ENCODE peak calls at places on chromosomes 2 and 18, in eight cellular contexts. D is BJ, S is left ventricle myocardium inferior, Q is sigmoid colon, T is lung, N is prostate gland, E is ascending aorta, Z is MM.1S. G is an unnamed sample.

GRCh38 chr2:14632133-14632936 is at the start of gene LRATD1:
- DNase-seq in D (no peak), S (peak), Q (peak), T (peak), N (peak), E (peak), Z (no peak), G (no peak)

GRCh38 chr2:18603867-18604572 is 14.7 kb upstream of the NT5C1B start:
- DNase-seq in D (no peak), S (no peak), Q (no peak), T (no peak), N (no peak), E (no peak), Z (no peak), G (no peak)

GRCh38 chr2:160893581-160893980 is 266.6 kb upstream of the TANK start:
- DNase-seq in D (no peak), S (peak), Q (no peak), T (no peak), N (no peak), E (no peak), Z (no peak), G (no peak)

GRCh38 chr2:16952805-16953204 is 287.2 kb upstream of the CYRIA start:
- DNase-seq in D (no peak), S (no peak), Q (no peak), T (no peak), N (no peak), E (no peak), Z (peak), G (no peak)

GRCh38 chr2:53275743-53276142 is 491.9 kb upstream of the CHAC2 start:
- DNase-seq in D (no peak), S (no peak), Q (no peak), T (no peak), N (no peak), E (no peak), Z (no peak), G (no peak)

GRCh38 chr18:57447154-57447621 is 12.0 kb downstream of the ONECUT2 start:
- DNase-seq in D (no peak), S (no peak), Q (no peak), T (no peak), N (no peak), E (no peak), Z (peak), G (no peak)

GRCh38 chr2:99775585-99775984 is 285.8 kb upstream of the REV1 start:
- DNase-seq in D (peak), S (no peak), Q (no peak), T (no peak), N (no peak), E (no peak), Z (no peak), G (no peak)

GRCh38 chr18:5975111-5975622 is 79.8 kb upstream of the TMEM200C start:
- DNase-seq in D (peak), S (no peak), Q (no peak), T (no peak), N (no peak), E (no peak), Z (peak), G (peak)

GRCh38 chr2:151878655-151879563 is 50.7 kb upstream of the ARL5A start:
- DNase-seq in D (no peak), S (no peak), Q (no peak), T (no peak), N (no peak), E (peak), Z (peak), G (no peak)

GRCh38 chr2:36380624-36381481 is 25.3 kb downstream of the CRIM1 start:
- DNase-seq in D (no peak), S (peak), Q (no peak), T (no peak), N (no peak), E (peak), Z (no peak), G (no peak)

DNA sequence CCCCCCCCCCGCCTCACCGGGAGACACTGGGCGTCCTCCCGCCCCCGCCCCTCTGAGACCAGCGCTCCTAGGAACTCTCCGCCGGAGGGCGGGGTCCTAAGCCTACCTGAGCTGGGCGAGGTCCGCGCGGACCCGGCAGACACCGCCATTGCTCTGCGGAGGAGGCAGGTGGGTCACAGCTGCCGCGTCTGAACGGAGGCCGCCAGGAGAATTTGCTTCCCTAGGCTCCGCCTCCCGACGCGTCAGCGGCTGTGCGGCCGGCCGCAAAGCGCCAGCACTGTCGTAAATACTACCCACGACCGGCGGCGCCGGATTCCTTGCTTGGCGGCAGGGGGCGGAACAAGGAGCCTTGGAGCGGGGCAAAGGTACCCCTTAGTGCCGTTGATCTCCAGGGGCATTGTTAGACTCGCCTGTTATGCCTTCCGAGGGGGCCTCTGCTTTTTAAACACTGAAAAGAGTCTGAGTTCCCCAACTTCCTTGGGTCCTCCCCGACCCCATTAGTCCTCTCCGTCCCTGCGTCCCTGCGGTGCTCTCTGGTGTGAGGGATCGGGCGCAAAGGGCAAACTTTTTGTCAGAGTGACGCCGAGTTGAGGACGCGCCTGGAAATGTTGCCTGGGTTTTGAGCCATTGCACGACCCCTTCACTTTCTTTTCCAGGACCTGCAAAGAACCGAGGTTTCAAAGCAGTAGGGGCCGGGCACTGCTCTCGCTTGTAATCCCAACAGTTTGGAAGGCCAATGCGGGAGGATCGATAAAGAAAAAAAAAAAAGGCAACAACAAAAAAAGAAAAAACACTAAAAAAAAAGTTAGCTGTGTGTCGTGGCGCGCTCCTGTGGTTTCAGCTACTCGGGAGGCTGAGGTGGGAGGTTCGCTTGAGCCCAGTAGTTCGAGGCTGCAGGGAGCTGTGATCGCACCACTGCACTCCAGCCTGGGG is at the start of gene GGCX:
- DNase-seq in D (peak), S (peak), Q (peak), T (peak), N (peak), E (peak), Z (peak), G (peak)
- TF ChIP-seq CTCF in D (no peak), S (no peak), Q (peak), T (peak), N (peak), E (peak), Z (no peak), G (no peak)

GRCh38 chr2:19989681-19990415 is at the start of gene WDR35:
- DNase-seq in D (no peak), S (peak), Q (peak), T (peak), N (peak), E (peak), Z (peak), G (peak)

GRCh38 chr2:19990416-19990728 is 467 bp upstream of the WDR35 start:
- DNase-seq in D (no peak), S (no peak), Q (no peak), T (no peak), N (no peak), E (no peak), Z (no peak), G (no peak)

GRCh38 chr2:19988600-19988999 is 1.3 kb downstream of the WDR35 start:
- DNase-seq in D (no peak), S (no peak), Q (no peak), T (no peak), N (no peak), E (no peak), Z (no peak), G (no peak)

GRCh38 chr2:19989342-19989680 is 594 bp downstream of the WDR35 start:
- DNase-seq in D (no peak), S (no peak), Q (no peak), T (no peak), N (no peak), E (no peak), Z (no peak), G (no peak)

GRCh38 chr2:19987936-19988335 is 2.0 kb downstream of the WDR35 start:
- DNase-seq in D (no peak), S (no peak), Q (no peak), T (no peak), N (no peak), E (no peak), Z (peak), G (peak)
- H3K4me3 ChIP-seq in D (no peak), S (no peak), Q (no peak), T (no peak), N (no peak), E (no peak), Z (no peak), G (no peak)

GRCh38 chr2:104849618-104850097 is 4.3 kb upstream of the POU3F3 start:
- DNase-seq in D (no peak), S (no peak), Q (no peak), T (peak), N (peak), E (no peak), Z (peak), G (peak)
- TF ChIP-seq CTCF in D (peak), S (peak), Q (peak), T (peak), N (peak), E (peak), Z (peak), G (peak)

DNA sequence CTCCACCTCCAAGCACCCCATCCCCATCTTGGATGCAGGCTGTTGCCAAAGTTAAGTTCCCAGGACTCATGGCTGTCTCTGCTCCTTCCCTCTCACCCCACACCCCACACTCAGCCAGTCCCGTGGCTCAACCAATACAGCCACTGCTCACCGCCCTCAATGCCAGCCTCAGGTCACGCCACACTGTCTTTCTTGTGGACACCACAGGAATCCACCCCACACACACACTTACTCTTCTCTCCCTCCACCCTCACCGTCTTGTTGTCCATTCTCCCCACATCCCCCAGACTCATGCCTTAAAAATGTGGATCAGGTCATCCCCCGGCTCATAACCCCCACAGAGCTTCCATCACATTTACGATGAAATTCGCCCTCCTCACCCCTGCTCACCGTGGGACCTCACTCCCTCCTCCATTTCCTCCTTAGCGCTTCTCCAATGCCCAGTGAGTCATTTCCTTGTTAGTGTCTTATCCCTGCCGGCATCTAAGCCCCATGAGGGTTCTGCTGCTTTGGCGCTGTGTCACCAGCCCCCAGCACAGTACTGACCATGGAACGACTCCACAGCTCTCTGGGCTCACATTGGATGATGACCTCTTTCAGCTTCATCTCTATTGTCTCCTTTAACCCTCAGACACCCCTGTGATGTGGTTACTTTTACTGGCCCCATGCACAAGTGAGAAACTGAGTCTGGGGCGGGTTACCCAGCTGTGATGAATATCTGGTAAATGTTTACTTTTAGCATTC is 13.8 kb downstream of the MLPH start:
- DNase-seq in D (peak), S (no peak), Q (no peak), T (no peak), N (no peak), E (no peak), Z (no peak), G (no peak)
- H3K4me3 ChIP-seq in D (no peak), S (no peak), Q (no peak), T (no peak), N (no peak), E (no peak), Z (no peak), G (no peak)

GRCh38 chr2:96264656-96265348 is 995 bp downstream of the TMEM127 start:
- DNase-seq in D (no peak), S (no peak), Q (peak), T (peak), N (no peak), E (no peak), Z (peak), G (peak)
- TF ChIP-seq CTCF in D (peak), S (peak), Q (no peak), T (no peak), N (no peak), E (peak), Z (peak), G (peak)

GRCh38 chr2:237412646-237413292 is 1.2 kb downstream of the COL6A3 start:
- DNase-seq in D (no peak), S (no peak), Q (peak), T (no peak), N (no peak), E (no peak), Z (no peak), G (no peak)

GRCh38 chr2:237410949-237411635 is 2.9 kb downstream of the COL6A3 start:
- DNase-seq in D (no peak), S (no peak), Q (peak), T (no peak), N (no peak), E (no peak), Z (no peak), G (no peak)

GRCh38 chr2:237414056-237414661 is at the start of gene COL6A3:
- DNase-seq in D (peak), S (peak), Q (peak), T (peak), N (no peak), E (no peak), Z (no peak), G (no peak)

GRCh38 chr2:237413293-237414055 is 490 bp downstream of the COL6A3 start:
- DNase-seq in D (no peak), S (no peak), Q (peak), T (no peak), N (no peak), E (no peak), Z (no peak), G (no peak)

GRCh38 chr2:237411683-237412349 is 2.1 kb downstream of the COL6A3 start:
- DNase-seq in D (no peak), S (no peak), Q (peak), T (no peak), N (no peak), E (no peak), Z (no peak), G (no peak)
- H3K4me3 ChIP-seq in D (peak), S (peak), Q (peak), T (no peak), N (peak), E (peak), Z (no peak), G (no peak)

GRCh38 chr18:55384551-55385275 is 203.3 kb downstream of the TCF4 start:
- DNase-seq in D (no peak), S (no peak), Q (no peak), T (no peak), N (no peak), E (no peak), Z (peak), G (peak)
- TF ChIP-seq CTCF in D (peak), S (peak), Q (peak), T (no peak), N (peak), E (peak), Z (peak), G (peak)

GRCh38 chr2:105775809-105776559 is 31.3 kb downstream of the NCK2 start:
- DNase-seq in D (no peak), S (no peak), Q (no peak), T (no peak), N (no peak), E (no peak), Z (no peak), G (peak)
- H3K4me3 ChIP-seq in D (no peak), S (no peak), Q (no peak), T (no peak), N (no peak), E (no peak), Z (peak), G (peak)